ENCODE peak calls at places on chromosomes 5 and 9, in nine cellular contexts. L is SK-N-SH, N is spleen, U is Panc1, J is stomach, C is sigmoid colon, F is breast epithelium, B is HCT116, Y is upper lobe of left lung. A is an unnamed sample.

GRCh38 chr9:85741112-85741874 is 461 bp downstream of the AGTPBP1 start:
- DNase-seq in C (peak), L (peak), F (no peak), J (peak), U (no peak), B (no peak), N (no peak), Y (peak), A (no peak)

GRCh38 chr5:60668715-60669304 is 31.2 kb downstream of the DEPDC1B start:
- DNase-seq in U (no peak), N (no peak), F (no peak), B (peak), J (no peak), C (no peak), L (peak), Y (no peak), A (no peak)

GRCh38 chr5:79702606-79703380 is 13.2 kb downstream of the CMYA5 start:
- DNase-seq in Y (no peak), U (no peak), N (no peak), B (no peak), F (no peak), C (no peak), L (peak), J (no peak), A (no peak)

GRCh38 chr9:114662081-114662989 is 4.7 kb upstream of the TEX53 start:
- DNase-seq in B (no peak), J (peak), N (no peak), Y (peak), C (no peak), F (no peak), L (peak), U (no peak), A (peak)

GRCh38 chr9:138044485-138045383 is 167.2 kb downstream of the CACNA1B start:
- DNase-seq in C (peak), F (peak), J (peak), B (no peak), L (peak), U (no peak), Y (peak), N (peak), A (peak)

GRCh38 chr5:149367249-149367971 is 9.6 kb downstream of the PCYOX1L start:
- DNase-seq in Y (peak), U (peak), L (peak), F (no peak), J (peak), C (peak), B (peak), N (no peak), A (no peak)

GRCh38 chr5:20276061-20276958 is 288.3 kb upstream of the CDH18 start:
- DNase-seq in N (no peak), Y (no peak), F (no peak), L (no peak), C (no peak), B (no peak), U (peak), J (no peak), A (no peak)

GRCh38 chr9:137113385-137114159 is 961 bp downstream of the DPP7 start:
- DNase-seq in B (no peak), F (no peak), C (peak), U (no peak), Y (no peak), N (no peak), J (no peak), L (peak), A (no peak)

GRCh38 chr9:124559871-124560270 is 52.7 kb upstream of the NR5A1 start:
- DNase-seq in Y (no peak), U (no peak), C (no peak), J (no peak), N (no peak), B (no peak), L (no peak), F (no peak), A (no peak)

GRCh38 chr9:69485466-69485865 is 160.5 kb downstream of the ENTREP1 start:
- DNase-seq in L (no peak), B (no peak), C (no peak), Y (no peak), F (no peak), N (no peak), J (no peak), U (no peak), A (peak)

GRCh38 chr9:94801242-94801641 is 74.7 kb downstream of the AOPEP start:
- DNase-seq in N (no peak), C (no peak), Y (no peak), B (no peak), F (no peak), U (no peak), L (no peak), J (no peak), A (no peak)

GRCh38 chr5:150542933-150543445 is 35.1 kb downstream of the NDST1 start:
- DNase-seq in N (peak), Y (peak), B (no peak), L (no peak), F (no peak), C (no peak), U (no peak), J (peak), A (no peak)

GRCh38 chr9:38048319-38048969 is 20.6 kb downstream of the SHB start:
- DNase-seq in J (no peak), U (no peak), L (no peak), B (no peak), N (no peak), C (no peak), Y (no peak), F (no peak), A (no peak)

GRCh38 chr5:81393783-81394718 is at the start of gene ACOT12:
- DNase-seq in C (peak), U (no peak), F (no peak), J (no peak), Y (no peak), N (peak), B (no peak), L (peak), A (no peak)

GRCh38 chr5:81393430-81393782 is 528 bp downstream of the ACOT12 start:
- DNase-seq in B (no peak), F (no peak), N (no peak), Y (no peak), L (no peak), U (no peak), C (no peak), J (no peak), A (no peak)

DNA sequence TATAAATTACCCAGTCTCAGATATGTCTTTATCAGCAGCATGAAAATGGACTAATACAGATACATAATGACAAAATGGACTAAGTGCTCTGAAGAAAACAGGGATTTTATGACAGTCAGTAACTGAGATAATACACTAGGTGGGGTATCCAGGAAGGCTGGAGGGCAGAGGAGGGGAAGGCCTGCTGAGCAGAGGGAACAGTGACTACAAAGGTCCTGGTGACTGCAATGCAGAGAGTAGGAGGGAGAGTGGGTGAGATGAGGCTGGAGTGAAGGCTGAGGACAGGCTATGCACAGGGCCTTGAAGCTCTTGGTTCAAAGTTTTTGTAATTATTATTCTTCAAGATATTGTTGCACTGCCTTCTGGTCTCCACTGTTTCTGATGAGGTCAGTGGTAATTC is 4.9 kb downstream of the ACOT12 start:
- DNase-seq in J (no peak), B (no peak), U (no peak), C (no peak), F (no peak), Y (no peak), L (no peak), N (no peak), A (no peak)
- TF ChIP-seq POLR2AphosphoS5 in J (no peak), B (no peak), U (no peak), C (no peak), F (no peak), Y (no peak), L (no peak), N (no peak), A (no peak)

DNA sequence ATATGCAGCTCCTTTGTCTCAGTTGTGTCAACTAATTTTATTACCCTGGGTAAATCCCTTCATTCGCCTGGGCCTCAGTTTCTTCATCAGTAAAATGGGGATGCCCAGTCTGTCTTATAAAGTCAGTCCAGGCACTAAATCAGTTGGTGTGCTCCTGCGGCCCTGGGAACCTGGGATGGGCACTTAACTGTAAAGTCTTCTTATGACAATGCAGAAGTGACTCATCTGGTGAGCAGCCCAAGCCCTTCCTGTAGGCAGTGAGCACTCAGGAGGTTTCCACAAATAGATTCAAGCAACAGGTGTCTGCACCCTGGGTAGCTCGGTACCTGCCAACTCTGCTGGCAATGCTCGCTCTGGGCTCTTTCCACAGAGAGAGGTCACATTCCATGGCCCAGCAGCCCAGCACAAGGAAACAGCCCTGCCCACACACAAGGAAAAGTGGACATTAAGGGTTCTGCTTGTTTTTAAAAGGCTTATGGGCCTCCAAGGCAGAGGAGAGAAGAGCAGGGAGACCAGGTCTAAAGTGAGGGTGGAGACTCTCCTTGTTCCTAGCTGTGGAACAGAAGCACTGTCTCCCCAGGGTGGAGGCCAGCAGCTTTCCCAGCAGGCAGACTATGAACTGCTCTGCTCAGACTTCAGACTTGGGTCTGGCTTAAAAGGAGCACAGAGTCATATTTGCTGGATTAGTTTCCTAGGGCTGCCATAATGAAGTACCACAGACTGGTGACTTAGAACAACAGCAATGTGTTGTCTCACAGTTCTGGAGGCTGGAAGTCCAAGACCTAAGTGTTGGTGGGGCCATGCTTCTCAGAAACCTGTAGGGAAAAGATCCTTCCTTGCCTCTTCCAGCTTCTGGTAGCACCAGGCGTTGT is 89.7 kb upstream of the ADRA1B start:
- DNase-seq in N (no peak), U (peak), L (no peak), Y (peak), C (no peak), F (no peak), B (peak), J (peak), A (no peak)
- H3K4me3 ChIP-seq in N (no peak), U (no peak), L (no peak), Y (no peak), C (no peak), F (no peak), B (peak), J (no peak), A (no peak)

GRCh38 chr5:66546541-66546940 is 49.7 kb upstream of the MAST4 start:
- DNase-seq in C (no peak), J (no peak), Y (no peak), B (no peak), N (no peak), F (no peak), L (no peak), U (no peak), A (no peak)
- TF ChIP-seq POLR2AphosphoS5 in C (no peak), J (no peak), Y (no peak), B (no peak), N (no peak), F (no peak), L (no peak), U (no peak), A (no peak)

GRCh38 chr5:121429761-121430160 is 421.9 kb upstream of the FTMT start:
- DNase-seq in J (no peak), C (no peak), L (no peak), F (no peak), U (no peak), Y (no peak), B (no peak), N (no peak), A (no peak)
- H3K4me3 ChIP-seq in J (no peak), C (no peak), L (no peak), F (no peak), U (no peak), Y (no peak), B (no peak), N (no peak), A (no peak)